ENCODE peak calls at places on chromosome 21, in ten cellular contexts. K is lower leg skin, O is stomach, I is astrocyte of the spinal cord, M is cardiac muscle cell, Y is HFF-Myc, Q is thyroid gland, R is PC-9, P is fibroblast of lung, L is fibroblast of the aortic adventitia. D is an unnamed sample.

GRCh38 chr21:25341981-25342380 is 265.3 kb downstream of the MRPL39 start:
- DNase-seq in K (no peak), O (no peak), I (no peak), M (no peak), Y (no peak), Q (no peak), R (no peak), P (no peak), L (no peak), D (no peak)

GRCh38 chr21:26918318-26919065 is 48.4 kb downstream of the ADAMTS5 start:
- DNase-seq in K (no peak), O (no peak), I (peak), M (no peak), Y (peak), Q (no peak), R (no peak), P (peak), L (no peak), D (no peak)

GRCh38 chr21:26351661-26352060 is 181.1 kb upstream of the APP start:
- DNase-seq in K (no peak), O (no peak), I (no peak), M (no peak), Y (no peak), Q (no peak), R (no peak), P (no peak), L (no peak), D (peak)

GRCh38 chr21:18940791-18941190 is 537.2 kb upstream of the TMPRSS15 start:
- DNase-seq in K (no peak), O (no peak), I (no peak), M (no peak), Y (no peak), Q (no peak), R (no peak), P (no peak), L (no peak), D (no peak)

GRCh38 chr21:18620421-18620820 is 216.8 kb upstream of the TMPRSS15 start:
- DNase-seq in K (no peak), O (no peak), I (no peak), M (no peak), Y (no peak), Q (no peak), R (no peak), P (no peak), L (no peak), D (no peak)

GRCh38 chr21:46115441-46116188 is 17.7 kb downstream of the COL6A2 start:
- DNase-seq in K (peak), O (no peak), I (no peak), M (no peak), Y (no peak), Q (peak), R (no peak), P (no peak), L (no peak), D (no peak)

GRCh38 chr21:26444646-26445045 is 128.4 kb downstream of the CYYR1 start:
- DNase-seq in K (no peak), O (no peak), I (no peak), M (no peak), Y (no peak), Q (no peak), R (no peak), P (no peak), L (no peak), D (no peak)

GRCh38 chr21:46626536-46627302 is 8.8 kb upstream of the PRMT2 start:
- DNase-seq in K (no peak), O (no peak), I (no peak), M (no peak), Y (no peak), Q (no peak), R (no peak), P (no peak), L (no peak), D (no peak)

GRCh38 chr21:38927776-38928175 is 122.0 kb downstream of the ETS2 start:
- DNase-seq in K (no peak), O (no peak), I (no peak), M (no peak), Y (no peak), Q (no peak), R (no peak), P (no peak), L (no peak), D (no peak)

GRCh38 chr21:38922474-38922873 is 116.7 kb downstream of the ETS2 start:
- DNase-seq in K (no peak), O (no peak), I (no peak), M (no peak), Y (no peak), Q (no peak), R (no peak), P (no peak), L (no peak), D (no peak)

GRCh38 chr21:38929137-38929536 is 123.4 kb downstream of the ETS2 start:
- DNase-seq in K (no peak), O (no peak), I (no peak), M (no peak), Y (no peak), Q (no peak), R (no peak), P (no peak), L (no peak), D (no peak)

GRCh38 chr21:38924954-38925353 is 119.2 kb downstream of the ETS2 start:
- DNase-seq in K (no peak), O (no peak), I (no peak), M (no peak), Y (no peak), Q (no peak), R (no peak), P (no peak), L (no peak), D (no peak)

DNA sequence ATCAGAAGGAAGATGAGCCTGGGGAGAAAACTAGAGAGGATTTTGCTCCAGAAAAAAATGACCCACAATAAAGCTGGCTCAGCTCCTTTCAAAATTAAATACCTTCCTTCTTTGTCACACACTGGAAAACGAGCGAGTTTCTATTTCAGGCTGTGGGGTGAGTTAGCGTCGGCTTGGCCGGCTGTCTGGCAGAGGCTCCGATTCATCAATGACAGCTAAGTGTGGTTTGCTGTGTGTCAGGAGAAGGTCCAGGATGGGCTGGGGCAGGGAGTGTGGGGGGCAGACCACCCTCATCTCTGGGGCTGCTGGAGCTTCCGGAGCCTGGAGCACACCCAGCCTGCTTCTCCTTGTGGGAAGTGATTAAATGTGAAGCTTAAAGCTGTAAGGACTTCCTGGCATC is 120.2 kb downstream of the ETS2 start:
- DNase-seq in K (peak), O (peak), I (peak), M (peak), Y (peak), Q (no peak), R (peak), P (peak), L (peak), D (no peak)
- H3K4me3 ChIP-seq in K (no peak), O (peak), I (no peak), M (no peak), Y (peak), Q (no peak), R (peak), P (no peak), L (peak), D (peak)

DNA sequence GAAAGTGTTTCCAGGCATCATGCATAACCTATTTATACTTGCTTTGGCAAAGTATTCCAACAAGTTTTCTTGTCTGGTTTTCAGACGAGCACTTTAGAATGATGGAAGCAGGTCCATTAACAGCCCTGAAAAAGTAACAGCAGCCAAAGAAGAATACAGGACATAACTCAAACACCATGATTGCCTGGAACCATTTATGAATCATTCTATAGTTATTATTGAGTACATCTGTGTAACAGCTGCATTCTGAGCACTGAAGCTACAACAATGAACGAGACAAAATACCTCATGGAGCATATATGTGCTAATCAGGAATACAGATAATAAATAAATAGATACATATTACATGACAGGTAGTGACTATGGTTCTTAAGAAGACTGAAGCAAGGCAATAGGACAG is 12.6 kb downstream of the IL10RB start:
- DNase-seq in K (no peak), O (no peak), I (no peak), M (no peak), Y (peak), Q (no peak), R (no peak), P (peak), L (no peak), D (no peak)
- TF ChIP-seq CTCF in K (no peak), O (no peak), I (no peak), M (no peak), Y (no peak), Q (no peak), R (no peak), P (no peak), L (no peak), D (no peak)

DNA sequence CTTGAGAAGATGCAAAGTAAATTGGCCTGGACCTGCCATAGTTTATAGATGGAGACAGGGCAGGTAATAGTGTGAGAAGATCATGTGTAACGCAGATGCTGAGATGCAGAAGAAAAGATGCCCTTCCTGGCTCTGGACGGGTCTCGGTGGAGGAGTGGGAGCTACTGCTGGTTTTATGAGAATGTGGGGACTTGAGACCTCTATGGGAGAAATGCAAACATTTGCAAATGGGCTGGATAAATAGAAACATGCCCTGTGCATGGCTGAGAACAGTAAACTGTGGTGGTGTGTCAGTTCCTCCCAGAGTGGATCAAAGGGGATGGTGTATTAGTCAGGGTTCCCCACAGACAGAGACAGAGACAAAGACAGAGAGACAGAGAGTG is 21.9 kb downstream of the UBASH3A start:
- DNase-seq in K (no peak), O (no peak), I (no peak), M (no peak), Y (no peak), Q (no peak), R (no peak), P (no peak), L (no peak), D (no peak)
- H3K4me3 ChIP-seq in K (no peak), O (no peak), I (no peak), M (no peak), Y (no peak), Q (no peak), R (no peak), P (no peak), L (no peak), D (no peak)

DNA sequence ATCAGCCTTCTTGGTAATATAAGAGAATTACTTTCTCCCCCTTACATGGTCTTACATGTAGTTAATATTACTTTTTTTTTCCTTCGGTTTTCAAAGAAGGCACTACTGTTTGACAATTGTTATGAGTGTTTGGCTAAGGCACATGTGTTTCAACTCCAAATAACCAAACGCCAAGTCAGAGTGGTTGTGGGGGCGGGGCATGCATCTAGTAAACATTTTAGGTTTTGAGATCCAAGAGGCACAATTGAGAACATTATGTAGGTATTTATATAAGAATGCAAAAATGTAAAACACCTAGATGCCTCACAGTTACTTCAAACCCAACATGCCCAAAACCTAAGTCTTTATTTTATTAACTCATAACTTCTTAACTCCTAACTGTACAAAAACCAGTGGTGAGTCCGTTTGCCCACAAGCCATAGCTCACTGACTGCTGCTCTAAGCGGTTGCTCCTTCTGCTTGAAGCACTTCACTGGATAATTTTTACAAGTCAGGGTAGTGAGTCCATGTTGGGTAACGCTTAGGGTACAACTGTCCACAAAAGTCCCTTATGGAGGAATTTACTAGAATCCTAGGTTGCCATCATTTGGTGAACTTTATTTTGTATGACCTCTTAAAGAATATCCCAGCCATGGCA is 189.9 kb downstream of the HUNK start:
- DNase-seq in K (no peak), O (no peak), I (no peak), M (no peak), Y (no peak), Q (no peak), R (no peak), P (no peak), L (no peak), D (no peak)
- TF ChIP-seq CTCF in K (no peak), O (no peak), I (no peak), M (no peak), Y (no peak), Q (no peak), R (no peak), P (no peak), L (no peak), D (no peak)

GRCh38 chr21:15122241-15122640 is 57.4 kb upstream of the NRIP1 start:
- DNase-seq in K (no peak), O (no peak), I (peak), M (no peak), Y (no peak), Q (no peak), R (no peak), P (peak), L (no peak), D (no peak)
- H3K4me3 ChIP-seq in K (no peak), O (no peak), I (no peak), M (no peak), Y (no peak), Q (no peak), R (no peak), P (no peak), L (no peak), D (no peak)

GRCh38 chr21:33477066-33477465 is 2.7 kb downstream of the TMEM50B start:
- DNase-seq in K (no peak), O (no peak), I (no peak), M (no peak), Y (no peak), Q (no peak), R (no peak), P (no peak), L (no peak), D (no peak)

GRCh38 chr21:33479679-33480480 is at the start of gene TMEM50B:
- DNase-seq in K (peak), O (peak), I (peak), M (peak), Y (peak), Q (peak), R (peak), P (peak), L (peak), D (no peak)

GRCh38 chr21:33480481-33481103 is 818 bp upstream of the TMEM50B start:
- DNase-seq in K (no peak), O (no peak), I (no peak), M (no peak), Y (no peak), Q (peak), R (no peak), P (no peak), L (no peak), D (no peak)

GRCh38 chr21:33478182-33478581 is 1.6 kb downstream of the TMEM50B start:
- DNase-seq in K (no peak), O (no peak), I (no peak), M (no peak), Y (no peak), Q (no peak), R (no peak), P (no peak), L (no peak), D (no peak)

GRCh38 chr21:33478858-33479678 is 706 bp downstream of the TMEM50B start:
- DNase-seq in K (peak), O (peak), I (peak), M (peak), Y (no peak), Q (peak), R (peak), P (peak), L (peak), D (no peak)
- TF ChIP-seq CTCF in K (no peak), O (no peak), I (no peak), M (peak), Y (no peak), Q (no peak), R (no peak), P (peak), L (no peak), D (peak)

DNA sequence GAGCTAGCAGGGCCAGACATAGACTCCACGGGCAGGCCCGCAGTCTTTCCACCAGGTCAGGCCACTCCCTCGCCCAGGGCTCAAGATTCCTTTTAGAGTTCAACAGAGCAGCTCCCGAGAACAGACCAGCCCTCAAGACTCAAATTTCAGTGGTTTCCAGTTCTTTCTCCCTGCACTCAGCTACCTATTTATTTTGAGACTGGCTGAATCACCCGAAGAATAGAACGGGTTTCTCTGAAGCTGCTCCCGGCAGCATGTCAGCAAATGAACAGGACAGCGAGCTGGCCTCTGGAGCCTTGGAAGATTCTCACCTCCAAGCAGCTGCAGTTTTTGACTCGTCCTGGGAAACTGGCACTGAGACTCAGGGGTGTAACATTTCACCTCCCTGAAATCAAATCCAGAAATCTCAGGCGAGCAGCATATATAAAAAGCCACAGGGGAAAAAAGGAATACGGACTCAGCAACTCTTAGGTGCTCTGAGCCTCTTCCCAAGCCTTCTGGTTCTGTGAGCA is 177.9 kb downstream of the CLIC6 start:
- DNase-seq in K (peak), O (no peak), I (peak), M (peak), Y (peak), Q (peak), R (peak), P (peak), L (peak), D (no peak)
- H3K4me3 ChIP-seq in K (no peak), O (no peak), I (no peak), M (no peak), Y (no peak), Q (no peak), R (peak), P (peak), L (no peak), D (no peak)

DNA sequence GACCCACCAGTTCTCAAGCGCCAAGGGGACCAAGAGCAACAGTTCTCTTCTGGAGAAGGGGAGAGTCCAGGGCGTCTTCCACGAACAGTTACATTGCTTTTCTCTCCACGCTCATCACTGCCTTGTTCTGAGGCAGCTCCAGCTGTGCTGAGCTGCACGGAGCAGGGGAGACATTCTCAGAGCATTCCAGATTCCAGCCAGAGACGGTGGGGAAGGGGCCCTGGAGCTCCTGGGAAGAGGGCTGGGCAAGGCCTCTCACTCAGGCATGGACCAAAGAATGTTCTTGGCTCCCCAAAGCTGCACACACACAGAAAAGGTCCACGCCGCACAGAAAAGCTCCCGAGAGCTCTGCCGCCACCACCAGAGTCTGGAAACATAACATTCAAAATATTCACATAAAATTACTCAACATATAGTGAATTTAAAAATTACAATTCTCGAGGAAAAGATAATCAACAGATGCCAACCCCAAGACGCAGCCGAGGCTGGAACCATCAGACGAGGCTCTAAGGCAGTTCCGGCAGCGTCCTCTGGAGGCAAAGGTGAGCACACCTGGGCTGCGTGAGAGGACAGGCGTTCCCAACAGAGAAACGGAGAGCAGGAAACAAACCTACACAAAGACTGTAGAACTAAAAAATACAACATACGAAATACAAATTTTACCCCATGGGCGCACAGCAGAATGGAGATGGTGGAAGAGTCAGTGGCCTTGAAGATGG is 40.5 kb downstream of the UBE2G2 start:
- DNase-seq in K (no peak), O (no peak), I (no peak), M (peak), Y (no peak), Q (peak), R (peak), P (no peak), L (no peak), D (no peak)
- TF ChIP-seq CTCF in K (no peak), O (no peak), I (peak), M (peak), Y (peak), Q (no peak), R (peak), P (no peak), L (peak), D (peak)

DNA sequence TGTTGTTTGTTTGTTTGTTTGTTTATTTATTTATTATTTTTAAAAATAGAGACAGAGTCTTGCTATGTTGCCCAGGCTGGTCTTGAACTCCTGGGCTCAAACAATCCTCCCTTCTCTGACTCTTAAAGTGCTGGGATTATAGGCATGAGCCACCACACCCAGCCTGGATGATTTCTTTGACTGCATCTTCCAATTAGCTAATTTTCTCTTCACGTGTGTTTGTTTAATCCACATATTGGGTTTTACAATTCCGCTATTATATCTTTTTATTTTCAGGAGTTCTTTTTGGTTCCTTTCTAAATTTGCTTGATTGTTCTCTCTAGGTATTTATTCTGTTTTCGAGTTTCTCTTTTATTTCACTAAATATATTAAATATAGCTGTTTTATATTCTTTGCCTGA is 19.8 kb downstream of the SH3BGR start:
- DNase-seq in K (no peak), O (no peak), I (no peak), M (no peak), Y (no peak), Q (no peak), R (no peak), P (no peak), L (no peak), D (no peak)
- H3K4me3 ChIP-seq in K (no peak), O (no peak), I (no peak), M (no peak), Y (no peak), Q (no peak), R (no peak), P (no peak), L (no peak), D (no peak)

DNA sequence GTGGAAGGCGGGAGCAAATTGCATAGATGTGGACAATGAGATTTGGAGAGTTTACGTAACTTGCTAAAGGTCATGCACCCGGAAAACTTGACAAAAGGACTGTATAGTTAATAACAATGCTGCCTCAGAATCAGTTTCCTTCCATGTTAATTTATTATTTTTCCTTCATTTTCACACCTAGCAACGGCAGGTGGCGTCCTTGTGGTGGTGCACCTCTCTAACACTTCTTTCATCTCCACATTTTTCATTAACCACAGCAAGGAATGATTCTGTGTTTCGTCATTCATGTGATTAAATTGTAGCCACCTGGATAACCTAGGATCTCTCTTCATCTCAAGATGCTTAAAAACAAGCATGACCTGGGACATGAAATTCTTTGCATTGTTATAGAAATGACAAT is 2133.0 kb downstream of the NCAM2 start:
- DNase-seq in K (no peak), O (no peak), I (no peak), M (peak), Y (no peak), Q (no peak), R (peak), P (no peak), L (no peak), D (no peak)
- TF ChIP-seq CTCF in K (no peak), O (no peak), I (no peak), M (no peak), Y (no peak), Q (no peak), R (peak), P (no peak), L (no peak), D (peak)

D was measured in epithelial cell of proximal tubule.